ENCODE peak calls at places on chromosome 14, in four cellular contexts. One of them, this sample, is unnamed.

GRCh38 chr14:24430682-24431568 is 1.2 kb downstream of the KHNYN start:
- DNase-seq in colonic mucosa: peak; percentile 71
- DNase-seq in lower lobe of right lung: no peak
- DNase-seq in bronchial epithelial cell: no peak
- DNase-seq in this sample: no peak

GRCh38 chr14:67668559-67668958 is 5.9 kb downstream of the VTI1B start:
- DNase-seq in lower lobe of right lung: no peak
- DNase-seq in bronchial epithelial cell: no peak
- DNase-seq in colonic mucosa: no peak
- DNase-seq in this sample: no peak

GRCh38 chr14:46940600-46940999 is 289.0 kb upstream of the RPL10L start:
- DNase-seq in colonic mucosa: no peak
- DNase-seq in bronchial epithelial cell: no peak
- DNase-seq in lower lobe of right lung: no peak
- DNase-seq in this sample: no peak

GRCh38 chr14:39265741-39266588 is 32.2 kb downstream of the MIA2 start:
- DNase-seq in lower lobe of right lung: no peak
- DNase-seq in bronchial epithelial cell: peak; percentile 83
- DNase-seq in colonic mucosa: no peak
- DNase-seq in this sample: no peak

GRCh38 chr14:96599076-96599475 is 96.9 kb downstream of the PAPOLA start:
- DNase-seq in lower lobe of right lung: no peak
- DNase-seq in bronchial epithelial cell: no peak
- DNase-seq in colonic mucosa: no peak
- DNase-seq in this sample: no peak

GRCh38 chr14:50333010-50333409 is 20.9 kb downstream of the DMAC2L start:
- DNase-seq in lower lobe of right lung: no peak
- DNase-seq in colonic mucosa: no peak
- DNase-seq in bronchial epithelial cell: peak; percentile 95
- DNase-seq in this sample: no peak

GRCh38 chr14:63478024-63478423 is 65.2 kb downstream of the PPP2R5E start:
- DNase-seq in lower lobe of right lung: no peak
- DNase-seq in colonic mucosa: no peak
- DNase-seq in bronchial epithelial cell: no peak
- DNase-seq in this sample: no peak

GRCh38 chr14:75711134-75711795 is 50.2 kb downstream of the TTLL5 start:
- DNase-seq in bronchial epithelial cell: peak; percentile 53
- DNase-seq in lower lobe of right lung: no peak
- DNase-seq in colonic mucosa: no peak
- DNase-seq in this sample: peak; percentile 51

GRCh38 chr14:93231129-93231979 is 24.3 kb downstream of the UBR7 start:
- DNase-seq in colonic mucosa: no peak
- DNase-seq in lower lobe of right lung: no peak
- DNase-seq in bronchial epithelial cell: peak; percentile 41
- DNase-seq in this sample: no peak

GRCh38 chr14:23929822-23930294 is 23.7 kb upstream of the DHRS4 start:
- DNase-seq in bronchial epithelial cell: peak; percentile 69
- DNase-seq in colonic mucosa: peak; percentile 88
- DNase-seq in lower lobe of right lung: peak; percentile 60
- DNase-seq in this sample: peak; percentile 53

DNA sequence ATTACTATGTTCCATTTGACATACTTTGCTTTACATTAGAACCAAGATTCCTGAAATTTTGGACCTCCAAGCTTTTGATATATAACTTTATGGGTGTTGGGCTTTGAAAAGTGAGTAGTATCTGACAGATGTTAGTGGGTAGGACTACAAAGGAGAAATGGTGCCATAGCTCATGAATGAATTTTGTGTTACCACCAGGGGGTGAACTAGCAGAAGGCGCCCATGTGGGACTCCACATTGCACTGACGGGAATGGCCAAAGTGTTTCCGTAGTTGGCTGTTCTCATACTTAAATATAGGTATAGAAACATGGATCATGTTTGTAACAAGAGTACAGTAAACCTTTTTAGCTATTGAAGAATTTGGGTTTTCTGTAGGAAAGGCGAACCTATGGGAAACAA is 337.5 kb downstream of the FLRT2 start:
- DNase-seq in lower lobe of right lung: no peak
- DNase-seq in colonic mucosa: no peak
- DNase-seq in bronchial epithelial cell: no peak
- DNase-seq in this sample: no peak
- TF ChIP-seq CTCF in lower lobe of right lung: no peak
- TF ChIP-seq CTCF in colonic mucosa: no peak
- TF ChIP-seq CTCF in bronchial epithelial cell: no peak
- TF ChIP-seq CTCF in this sample: no peak

GRCh38 chr14:105465209-105466031 is 9.2 kb upstream of the CRIP2 start:
- DNase-seq in lower lobe of right lung: no peak
- DNase-seq in colonic mucosa: no peak
- DNase-seq in bronchial epithelial cell: no peak
- DNase-seq in this sample: no peak
- H3K4me3 ChIP-seq in lower lobe of right lung: no peak overlapping the region
- H3K4me3 ChIP-seq in colonic mucosa: no peak overlapping the region
- H3K4me3 ChIP-seq in bronchial epithelial cell: no peak overlapping the region
- H3K4me3 ChIP-seq in this sample: no peak overlapping the region

GRCh38 chr14:59918824-59919581 is 941 bp upstream of the LRRC9 start:
- DNase-seq in colonic mucosa: no peak
- DNase-seq in lower lobe of right lung: peak; percentile 49
- DNase-seq in bronchial epithelial cell: peak; percentile 35
- DNase-seq in this sample: peak; percentile 50
- TF ChIP-seq CTCF in colonic mucosa: peak; percentile 32
- TF ChIP-seq CTCF in lower lobe of right lung: peak; percentile 36
- TF ChIP-seq CTCF in bronchial epithelial cell: peak; percentile 30
- TF ChIP-seq CTCF in this sample: peak; percentile 37

DNA sequence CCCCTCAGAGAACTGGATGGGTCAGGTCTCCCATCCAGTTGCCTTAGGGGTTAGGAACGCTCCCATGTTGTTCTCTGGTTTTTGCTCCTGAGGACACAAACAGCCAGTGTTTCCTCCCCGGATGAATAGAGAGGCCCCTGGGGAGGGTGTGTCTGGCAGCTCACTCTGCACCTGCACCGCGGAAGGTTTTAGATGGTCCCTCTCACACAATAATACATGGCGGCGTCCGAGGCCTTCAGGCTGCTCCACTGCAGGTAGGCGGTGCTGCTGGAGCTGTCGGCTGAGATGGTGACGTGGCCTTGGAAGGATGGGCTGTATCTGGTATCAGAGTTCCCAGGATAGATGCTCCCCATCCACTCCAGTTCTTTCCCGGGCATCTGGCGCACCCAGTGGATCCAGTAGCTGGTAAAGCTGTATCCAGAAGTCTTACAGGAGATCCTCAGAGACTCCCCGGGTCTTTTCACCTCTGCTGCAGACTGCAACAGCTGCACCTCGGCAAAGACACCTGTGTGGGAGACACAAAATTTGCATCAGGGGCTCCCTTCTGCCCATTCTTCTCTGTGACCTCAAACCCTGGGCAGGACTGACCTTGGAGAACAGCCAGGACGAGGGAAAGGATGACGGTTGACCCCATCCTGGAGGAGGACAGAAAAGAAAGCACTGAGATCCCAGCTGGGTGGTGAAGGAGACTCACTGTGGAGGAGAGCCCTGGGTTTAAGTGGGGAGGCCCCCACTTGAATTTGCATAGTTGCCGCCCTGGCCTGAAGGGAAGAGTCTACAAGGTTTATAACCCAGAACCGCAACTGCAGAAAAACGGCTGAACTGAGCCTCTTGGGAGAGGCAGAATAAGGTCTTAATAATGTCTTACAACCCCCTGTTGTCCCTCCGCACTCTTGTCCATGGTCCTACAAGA is 1324.8 kb downstream of the TMEM121 start:
- DNase-seq in bronchial epithelial cell: no peak
- DNase-seq in colonic mucosa: no peak
- DNase-seq in lower lobe of right lung: no peak
- DNase-seq in this sample: no peak
- H3K4me3 ChIP-seq in bronchial epithelial cell: no peak overlapping the region
- H3K4me3 ChIP-seq in colonic mucosa: no peak overlapping the region
- H3K4me3 ChIP-seq in lower lobe of right lung: no peak overlapping the region
- H3K4me3 ChIP-seq in this sample: no peak overlapping the region

GRCh38 chr14:31090872-31091764 is 64.9 kb upstream of the STRN3 start:
- DNase-seq in lower lobe of right lung: no peak
- DNase-seq in colonic mucosa: peak; percentile 52
- DNase-seq in bronchial epithelial cell: peak; percentile 93
- DNase-seq in this sample: peak; percentile 42

GRCh38 chr14:31097081-31097480 is 70.9 kb upstream of the STRN3 start:
- DNase-seq in lower lobe of right lung: no peak
- DNase-seq in colonic mucosa: no peak
- DNase-seq in bronchial epithelial cell: no peak
- DNase-seq in this sample: no peak

GRCh38 chr14:31092160-31092708 is 66.1 kb upstream of the STRN3 start:
- DNase-seq in bronchial epithelial cell: no peak
- DNase-seq in lower lobe of right lung: no peak
- DNase-seq in colonic mucosa: no peak
- DNase-seq in this sample: no peak

GRCh38 chr14:31096255-31096654 is 70.1 kb upstream of the STRN3 start:
- DNase-seq in lower lobe of right lung: no peak
- DNase-seq in colonic mucosa: no peak
- DNase-seq in bronchial epithelial cell: peak; percentile 40
- DNase-seq in this sample: no peak
- TF ChIP-seq CTCF in lower lobe of right lung: no peak
- TF ChIP-seq CTCF in colonic mucosa: no peak
- TF ChIP-seq CTCF in bronchial epithelial cell: no peak
- TF ChIP-seq CTCF in this sample: no peak

This sample was measured in astrocyte of the cerebellum.